ENCODE peak calls at places on chromosomes 12 and 14, in five cellular contexts. L is CD8-positive, alpha-beta memory T cell; J is CD4-positive, alpha-beta memory T cell; N is neural progenitor cell; P is endodermal cell. D is an unnamed sample.

GRCh38 chr14:68651075-68651474 is 141.8 kb downstream of the ZFP36L1 start:
- DNase-seq in L (no peak), J (no peak), N (no peak), P (peak), D (no peak)

GRCh38 chr12:109880049-109880931 is at the start of gene GLTP:
- DNase-seq in L (peak), J (peak), N (peak), P (peak), D (peak)

GRCh38 chr12:68507657-68508056 is 103.0 kb upstream of the RAP1B start:
- DNase-seq in L (no peak), J (no peak), N (no peak), P (no peak), D (no peak)

GRCh38 chr14:89618309-89618708 is 201.3 kb upstream of the FOXN3 start:
- DNase-seq in L (no peak), J (no peak), N (no peak), P (no peak), D (no peak)

GRCh38 chr12:120596901-120597300 is 15.7 kb upstream of the POP5 start:
- DNase-seq in L (no peak), J (no peak), N (no peak), P (no peak), D (no peak)

GRCh38 chr12:79408665-79409064 is 282.1 kb downstream of the PAWR start:
- DNase-seq in L (no peak), J (no peak), N (no peak), P (no peak), D (no peak)

GRCh38 chr12:111640498-111640897 is 41.4 kb upstream of the ATXN2 start:
- DNase-seq in L (no peak), J (no peak), N (no peak), P (no peak), D (no peak)

GRCh38 chr14:22549981-22550670 is 38.9 kb downstream of the DAD1 start:
- DNase-seq in L (peak), J (peak), N (no peak), P (no peak), D (no peak)

GRCh38 chr12:88805286-88805685 is 225.0 kb upstream of the KITLG start:
- DNase-seq in L (no peak), J (no peak), N (no peak), P (no peak), D (no peak)

GRCh38 chr14:81330619-81331122 is 69.5 kb downstream of the STON2 start:
- DNase-seq in L (no peak), J (no peak), N (no peak), P (peak), D (no peak)

GRCh38 chr14:90406384-90406798 is 9.6 kb downstream of the CALM1 start:
- DNase-seq in L (no peak), J (no peak), N (no peak), P (no peak), D (no peak)

GRCh38 chr14:105838591-105839424 is 312.4 kb downstream of the TMEM121 start:
- DNase-seq in L (no peak), J (no peak), N (no peak), P (no peak), D (peak)

GRCh38 chr14:95038521-95039250 is 118.6 kb downstream of the DICER1 start:
- DNase-seq in L (no peak), J (no peak), N (no peak), P (no peak), D (no peak)

GRCh38 chr12:68428724-68429580 is 96.8 kb upstream of the MDM1 start:
- DNase-seq in L (no peak), J (no peak), N (peak), P (no peak), D (no peak)

GRCh38 chr12:114401346-114402320 is 4.3 kb downstream of the TBX5 start:
- DNase-seq in L (no peak), J (no peak), N (no peak), P (peak), D (no peak)

GRCh38 chr12:106085213-106085612 is 53.5 kb downstream of the NUAK1 start:
- DNase-seq in L (no peak), J (no peak), N (no peak), P (no peak), D (no peak)

GRCh38 chr12:93894391-93895095 is 217.4 kb downstream of the CRADD start:
- DNase-seq in L (no peak), J (no peak), N (no peak), P (no peak), D (peak)

GRCh38 chr14:98959958-98960616 is 311.9 kb downstream of the BCL11B start:
- DNase-seq in L (no peak), J (no peak), N (no peak), P (peak), D (no peak)

GRCh38 chr14:23569443-23570151 is 2.0 kb upstream of the AP1G2 start:
- DNase-seq in L (no peak), J (no peak), N (peak), P (peak), D (peak)

GRCh38 chr14:100362311-100362927 is 39.3 kb downstream of the SLC25A47 start:
- DNase-seq in L (no peak), J (no peak), N (peak), P (no peak), D (no peak)

GRCh38 chr12:42953021-42953420 is 363.5 kb upstream of the PRICKLE1 start:
- DNase-seq in L (no peak), J (no peak), N (no peak), P (no peak), D (no peak)

GRCh38 chr12:12249216-12250050 is 17.4 kb downstream of the LRP6 start:
- DNase-seq in L (no peak), J (no peak), N (no peak), P (no peak), D (no peak)

GRCh38 chr12:56721721-56722120 is 3.4 kb downstream of the NACA start:
- DNase-seq in L (no peak), J (no peak), N (no peak), P (no peak), D (no peak)
- H3K4me3 ChIP-seq in L (peak), J (no peak), N (peak), P (peak), D (peak)

GRCh38 chr12:52004042-52004648 is 2.6 kb upstream of the TAMALIN start:
- DNase-seq in L (no peak), J (no peak), N (peak), P (peak), D (peak)
- H3K27ac ChIP-seq in L (no peak), J (no peak), N (no peak), P (no peak), D (peak)

GRCh38 chr12:117188121-117188665 is 2.1 kb downstream of the FBXO21 start:
- DNase-seq in L (no peak), J (no peak), N (no peak), P (no peak), D (no peak)
- H3K4me3 ChIP-seq in L (no peak), J (no peak), N (peak), P (peak), D (peak)

GRCh38 chr14:77459072-77459723 is 1.3 kb downstream of the AHSA1 start:
- DNase-seq in L (peak), J (peak), N (peak), P (peak), D (peak)

GRCh38 chr14:77457115-77457521 is 283 bp downstream of the VIPAS39 start:
- DNase-seq in L (no peak), J (no peak), N (no peak), P (no peak), D (no peak)

GRCh38 chr14:77457522-77458248 is at the start of the genes AHSA1 and VIPAS39:
- DNase-seq in L (peak), J (peak), N (peak), P (peak), D (peak)

GRCh38 chr14:77458249-77458950 is 507 bp downstream of the AHSA1 start:
- DNase-seq in L (peak), J (peak), N (peak), P (peak), D (no peak)

DNA sequence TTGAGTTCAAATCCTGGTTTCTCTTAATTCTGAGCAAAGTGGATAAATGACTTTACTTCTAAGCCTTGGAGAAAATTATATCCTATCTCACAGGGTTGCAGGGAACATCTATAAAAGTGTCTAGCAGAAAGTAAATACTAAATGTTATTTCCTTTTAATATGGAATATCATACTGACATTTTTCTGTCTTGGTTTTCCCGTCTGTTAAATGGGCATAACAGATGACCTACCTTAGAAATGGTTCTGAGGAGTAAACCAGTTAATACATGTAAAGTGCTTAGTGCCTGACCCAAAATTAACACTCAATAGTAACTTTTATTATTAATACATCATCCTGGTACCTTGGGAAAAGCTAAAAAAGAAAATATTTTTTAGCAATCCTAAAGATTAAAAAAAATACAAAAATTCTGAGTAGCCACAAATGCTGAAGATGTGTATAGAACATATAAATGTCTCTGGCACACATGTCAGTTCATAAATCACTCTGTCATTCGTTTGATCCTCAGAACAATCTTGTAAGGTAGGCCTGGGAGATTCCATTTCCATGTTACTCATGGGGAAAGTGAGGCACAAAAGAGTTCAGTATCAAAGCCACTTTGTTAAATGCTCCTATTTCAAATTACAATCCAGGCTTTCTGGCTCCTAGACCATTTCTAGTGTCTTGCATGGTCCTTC is 1.3 kb downstream of the VIPAS39 start:
- DNase-seq in L (no peak), J (no peak), N (no peak), P (no peak), D (no peak)
- H3K27ac ChIP-seq in L (no peak), J (peak), N (no peak), P (no peak), D (no peak)

GRCh38 chr12:16610006-16610520 is 4.1 kb upstream of the LMO3 start:
- DNase-seq in L (no peak), J (no peak), N (no peak), P (peak), D (no peak)
- H3K4me3 ChIP-seq in L (no peak), J (no peak), N (peak), P (no peak), D (peak)

DNA sequence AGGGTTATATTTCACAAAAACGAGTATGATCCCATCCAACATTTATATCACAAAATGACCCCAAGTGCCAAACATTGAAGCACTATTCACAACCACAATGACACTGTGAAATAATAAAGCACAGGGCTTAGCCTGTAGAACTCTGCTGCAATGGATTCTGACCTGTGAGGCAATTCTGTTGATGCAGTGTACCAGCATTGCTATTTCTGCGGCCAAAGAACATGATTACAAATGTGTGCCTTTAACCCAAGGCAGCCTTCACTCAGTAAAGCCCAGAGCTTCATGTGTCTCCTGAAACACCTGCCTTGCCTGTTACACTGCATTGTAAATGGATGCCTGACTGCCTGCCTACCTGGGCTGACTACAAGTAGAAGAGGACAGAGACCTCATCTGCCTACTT is 158.0 kb downstream of the PPM1H start:
- DNase-seq in L (no peak), J (no peak), N (no peak), P (no peak), D (no peak)
- H3K27ac ChIP-seq in L (no peak), J (no peak), N (no peak), P (no peak), D (no peak)

D was measured in dorsolateral prefrontal cortex.